ENCODE peak calls at places on chromosomes 5 and 9, in nine cellular contexts. T, E, M, Y, A, S, X, F and P are unnamed samples.
A peak's percentile ranks its signal among the peaks of the same experiment; 100 is the strongest.

GRCh38 chr5:148864113-148864841 is 37.9 kb downstream of the ADRB2 start:
- DNase-seq in T (peak; percentile 76), E (no peak), M (no peak), Y (no peak), A (no peak), S (no peak), X (no peak), F (no peak), P (no peak)

GRCh38 chr9:107363511-107364182 is 80.6 kb downstream of the RAD23B start:
- DNase-seq in T (no peak), E (peak; percentile 51), M (no peak), Y (no peak), A (no peak), S (no peak), X (no peak), F (no peak), P (no peak)

GRCh38 chr9:132743886-132744544 is 73.8 kb downstream of the GTF3C4 start:
- DNase-seq in T (no peak), E (no peak), M (no peak), Y (no peak), A (no peak), S (no peak), X (no peak), F (no peak), P (no peak)

GRCh38 chr9:133977421-133978201 is 14.5 kb downstream of the VAV2 start:
- DNase-seq in T (no peak), E (no peak), M (no peak), Y (no peak), A (no peak), S (no peak), X (no peak), F (no peak), P (no peak)

GRCh38 chr9:133792721-133793470 is 54.7 kb upstream of the SARDH start:
- DNase-seq in T (peak; percentile 65), E (peak; percentile 56), M (peak; percentile 88), Y (peak; percentile 75), A (peak; percentile 53), S (peak; percentile 79), X (peak; percentile 28), F (peak; percentile 44), P (peak; percentile 91)

GRCh38 chr9:38713426-38713825 is 6.5 kb downstream of the FAM240B start:
- DNase-seq in T (peak; percentile 80), E (no peak), M (peak; percentile 11), Y (no peak), A (no peak), S (no peak), X (no peak), F (no peak), P (no peak)

GRCh38 chr9:93126825-93127368 is 7.2 kb downstream of the NINJ1 start:
- DNase-seq in T (no peak), E (peak; percentile 16), M (peak; percentile 37), Y (no peak), A (no peak), S (no peak), X (no peak), F (no peak), P (no peak)

GRCh38 chr5:19388391-19388790 is 599.6 kb downstream of the CDH18 start:
- DNase-seq in T (no peak), E (no peak), M (no peak), Y (no peak), A (no peak), S (no peak), X (no peak), F (no peak), P (no peak)

GRCh38 chr5:143008809-143009521 is 238.8 kb downstream of the ARHGAP26 start:
- DNase-seq in T (peak; percentile 93), E (no peak), M (peak; percentile 65), Y (no peak), A (peak; percentile 18), S (peak; percentile 39), X (peak; percentile 97), F (no peak), P (no peak)

GRCh38 chr5:150284311-150284710 is 5.3 kb downstream of the CAMK2A start:
- DNase-seq in T (no peak), E (no peak), M (no peak), Y (no peak), A (no peak), S (no peak), X (no peak), F (no peak), P (no peak)

GRCh38 chr5:92019376-92019990 is 636.4 kb upstream of the ARRDC3 start:
- DNase-seq in T (no peak), E (no peak), M (no peak), Y (no peak), A (no peak), S (no peak), X (peak; percentile 36), F (no peak), P (no peak)

GRCh38 chr9:136050266-136050705 is 44.8 kb downstream of the NACC2 start:
- DNase-seq in T (no peak), E (no peak), M (peak; percentile 61), Y (no peak), A (no peak), S (no peak), X (no peak), F (no peak), P (no peak)

GRCh38 chr5:66871651-66872050 is 275.5 kb downstream of the MAST4 start:
- DNase-seq in T (no peak), E (no peak), M (no peak), Y (no peak), A (no peak), S (no peak), X (no peak), F (no peak), P (no peak)

GRCh38 chr9:100601216-100601615 is 23.3 kb downstream of the CAVIN4 start:
- DNase-seq in T (peak; percentile 56), E (peak; percentile 87), M (peak; percentile 78), Y (peak; percentile 52), A (peak; percentile 83), S (peak; percentile 88), X (peak; percentile 70), F (no peak), P (no peak)

GRCh38 chr5:123449424-123449823 is 26.2 kb upstream of the CEP120 start:
- DNase-seq in T (no peak), E (peak; percentile 26), M (no peak), Y (no peak), A (no peak), S (peak; percentile 19), X (no peak), F (no peak), P (no peak)

GRCh38 chr5:162067651-162068411 is at the start of gene GABRG2:
- DNase-seq in T (no peak), E (peak; percentile 43), M (no peak), Y (no peak), A (no peak), S (no peak), X (no peak), F (no peak), P (no peak)

GRCh38 chr5:115184780-115185179 is 15.1 kb upstream of the TRIM36 start:
- DNase-seq in T (peak; percentile 8), E (no peak), M (peak; percentile 50), Y (no peak), A (no peak), S (no peak), X (no peak), F (no peak), P (no peak)

GRCh38 chr9:134535171-134535570 is 106.4 kb upstream of the COL5A1 start:
- DNase-seq in T (no peak), E (no peak), M (no peak), Y (no peak), A (no peak), S (no peak), X (no peak), F (no peak), P (no peak)

GRCh38 chr9:6106576-6107339 is 91.3 kb upstream of the RANBP6 start:
- DNase-seq in T (peak; percentile 79), E (peak; percentile 1), M (peak; percentile 26), Y (no peak), A (no peak), S (peak; percentile 44), X (peak; percentile 40), F (peak; percentile 4), P (no peak)

GRCh38 chr5:78496373-78496772 is 136.0 kb downstream of the SCAMP1 start:
- DNase-seq in T (peak; percentile 40), E (no peak), M (peak; percentile 56), Y (no peak), A (no peak), S (no peak), X (no peak), F (no peak), P (no peak)

GRCh38 chr5:150309101-150309897 is 6.6 kb upstream of the ARSI start:
- DNase-seq in T (no peak), E (peak; percentile 72), M (no peak), Y (no peak), A (no peak), S (peak; percentile 66), X (no peak), F (no peak), P (no peak)

GRCh38 chr5:118301696-118302095 is 686.7 kb downstream of the DTWD2 start:
- DNase-seq in T (no peak), E (no peak), M (no peak), Y (no peak), A (no peak), S (no peak), X (no peak), F (no peak), P (no peak)

GRCh38 chr5:14109041-14109747 is 33.9 kb upstream of the TRIO start:
- DNase-seq in T (peak; percentile 64), E (no peak), M (peak; percentile 40), Y (no peak), A (no peak), S (no peak), X (no peak), F (no peak), P (no peak)

GRCh38 chr5:115309751-115310370 is 13.4 kb upstream of the CCDC112 start:
- DNase-seq in T (peak; percentile 52), E (peak; percentile 57), M (peak; percentile 63), Y (no peak), A (peak; percentile 1), S (peak; percentile 80), X (peak; percentile 67), F (no peak), P (no peak)

GRCh38 chr5:132181011-132181629 is 46.5 kb downstream of the P4HA2 start:
- DNase-seq in T (no peak), E (no peak), M (no peak), Y (no peak), A (no peak), S (no peak), X (no peak), F (no peak), P (no peak)

GRCh38 chr5:34055671-34056070 is 12.7 kb upstream of the C1QTNF3 start:
- DNase-seq in T (no peak), E (no peak), M (no peak), Y (no peak), A (no peak), S (no peak), X (no peak), F (no peak), P (no peak)